ENCODE peak calls at places on chromosomes 1 and 21, in four cellular contexts. H is HL-60, J is GM12878, L is K562. Z is an unnamed sample.
A peak's percentile ranks its signal among the peaks of the same experiment; 100 is the strongest.

GRCh38 chr1:214983126-214983869 is 99.2 kb upstream of the KCNK2 start:
- DNase-seq in H (no peak), J (no peak), L (no peak), Z (no peak)

GRCh38 chr1:152251391-152251790 is 27.4 kb upstream of the HRNR start:
- DNase-seq in H (no peak), J (no peak), L (no peak), Z (no peak)

GRCh38 chr21:33451634-33452071 is 28.1 kb downstream of the TMEM50B start:
- DNase-seq in H (no peak), J (no peak), L (peak; percentile 3), Z (no peak)

GRCh38 chr1:181604482-181604881 is 121.2 kb downstream of the CACNA1E start:
- DNase-seq in H (no peak), J (no peak), L (no peak), Z (no peak)

GRCh38 chr1:197440730-197441129 is 172.7 kb downstream of the CRB1 start:
- DNase-seq in H (no peak), J (no peak), L (no peak), Z (no peak)

GRCh38 chr1:231584117-231584516 is 42.5 kb upstream of the DISC1 start:
- DNase-seq in H (no peak), J (no peak), L (no peak), Z (no peak)

GRCh38 chr1:96995351-96995750 is 273.8 kb downstream of the PTBP2 start:
- DNase-seq in H (no peak), J (no peak), L (no peak), Z (no peak)

GRCh38 chr1:159892944-159893343 is 7.0 kb downstream of the CFAP45 start:
- DNase-seq in H (no peak), J (no peak), L (no peak), Z (no peak)

GRCh38 chr1:205204552-205204951 is 7.0 kb downstream of the DSTYK start:
- DNase-seq in H (no peak), J (no peak), L (no peak), Z (no peak)

GRCh38 chr1:17016317-17016661 is 4.6 kb upstream of the ATP13A2 start:
- DNase-seq in H (no peak), J (no peak), L (no peak), Z (no peak)

GRCh38 chr1:198291036-198291435 is 134.2 kb downstream of the NEK7 start:
- DNase-seq in H (no peak), J (no peak), L (no peak), Z (no peak)

GRCh38 chr1:19208710-19209438 is 1.2 kb downstream of the UBR4 start:
- DNase-seq in H (no peak), J (no peak), L (no peak), Z (no peak)

GRCh38 chr1:19209990-19210771 is at the start of gene UBR4:
- DNase-seq in H (peak; percentile 98), J (peak; percentile 88), L (peak; percentile 94), Z (peak; percentile 81)

GRCh38 chr1:19206947-19207346 is 3.1 kb downstream of the UBR4 start:
- DNase-seq in H (no peak), J (no peak), L (no peak), Z (no peak)

GRCh38 chr1:19210772-19211549 is 895 bp upstream of the UBR4 start:
- DNase-seq in H (no peak), J (no peak), L (no peak), Z (no peak)

DNA sequence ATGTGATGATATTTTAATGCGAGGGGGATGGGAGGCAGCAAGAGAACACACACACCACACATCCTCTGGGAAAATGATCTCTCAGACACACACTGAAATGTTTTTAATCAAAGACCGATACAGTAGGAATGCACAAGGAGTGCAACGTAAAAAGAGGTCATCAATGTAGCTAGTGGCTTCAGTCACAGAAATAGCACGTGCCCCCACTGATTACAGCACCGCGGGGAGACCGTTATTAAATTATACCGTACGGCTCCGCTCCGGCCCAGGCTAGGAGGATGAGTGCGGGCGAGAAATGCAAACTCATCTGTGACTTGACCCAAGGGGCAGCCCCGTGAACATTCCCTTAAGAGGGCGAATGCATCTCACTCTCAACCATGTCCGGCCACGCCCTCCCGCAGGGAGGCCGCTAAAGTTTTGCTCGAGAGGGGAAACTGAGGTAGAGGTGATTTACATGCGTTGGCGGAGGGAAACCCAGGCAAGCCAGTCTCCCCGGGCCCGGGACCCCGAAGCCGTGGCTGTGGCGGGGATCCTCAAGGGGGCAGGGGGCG is 552 bp downstream of the UBR4 start:
- DNase-seq in H (peak; percentile 40), J (no peak), L (no peak), Z (no peak)
- TF ChIP-seq SPI1 in H (no peak), J (no peak), L (no peak), Z (no peak)

GRCh38 chr1:162774007-162774406 is 16.5 kb upstream of the HSD17B7 start:
- DNase-seq in H (no peak), J (no peak), L (no peak), Z (no peak)
- TF ChIP-seq POLR2AphosphoS5 in H (no peak), J (no peak), L (no peak), Z (no peak)

GRCh38 chr21:46317710-46318463 is 5.8 kb downstream of the C21orf58 start:
- DNase-seq in H (no peak), J (no peak), L (no peak), Z (no peak)
- TF ChIP-seq SPI1 in H (no peak), J (no peak), L (no peak), Z (no peak)

DNA sequence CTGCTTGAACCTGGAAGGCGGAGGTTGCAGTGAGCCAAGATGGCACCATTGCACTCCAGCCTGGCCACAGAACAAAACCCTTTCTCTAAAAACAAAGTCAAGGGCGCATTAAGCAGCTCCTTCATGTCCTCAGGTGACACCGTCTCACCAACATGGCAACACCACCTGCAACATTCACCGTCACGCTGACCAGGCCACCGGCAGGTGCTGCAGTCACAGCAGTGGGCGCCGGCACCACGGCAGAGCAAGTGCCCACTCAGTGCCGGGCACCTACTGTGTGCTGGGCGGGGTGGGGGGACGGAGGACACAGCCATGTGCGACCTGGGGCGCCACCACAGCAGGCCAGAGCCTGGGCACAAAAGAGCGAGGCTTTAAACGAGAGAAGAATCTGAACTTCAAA is 12.1 kb downstream of the ATAD3B start:
- DNase-seq in H (no peak), J (no peak), L (no peak), Z (no peak)
- TF ChIP-seq POLR2AphosphoS5 in H (no peak), J (no peak), L (no peak), Z (peak; percentile 22)

GRCh38 chr1:25608488-25609178 is 8.0 kb upstream of the MAN1C1 start:
- DNase-seq in H (no peak), J (peak; percentile 38), L (peak; percentile 82), Z (peak; percentile 63)
- TF ChIP-seq SPI1 in H (no peak), J (no peak), L (no peak), Z (no peak)

GRCh38 chr1:177706977-177707376 is 262.9 kb downstream of the SEC16B start:
- DNase-seq in H (no peak), J (no peak), L (no peak), Z (no peak)

GRCh38 chr1:177705839-177706238 is 264.0 kb downstream of the SEC16B start:
- DNase-seq in H (no peak), J (no peak), L (no peak), Z (no peak)

GRCh38 chr1:177700856-177701255 is 269.0 kb downstream of the SEC16B start:
- DNase-seq in H (no peak), J (no peak), L (no peak), Z (no peak)

GRCh38 chr1:177703888-177704446 is 265.9 kb downstream of the SEC16B start:
- DNase-seq in H (no peak), J (no peak), L (no peak), Z (no peak)

DNA sequence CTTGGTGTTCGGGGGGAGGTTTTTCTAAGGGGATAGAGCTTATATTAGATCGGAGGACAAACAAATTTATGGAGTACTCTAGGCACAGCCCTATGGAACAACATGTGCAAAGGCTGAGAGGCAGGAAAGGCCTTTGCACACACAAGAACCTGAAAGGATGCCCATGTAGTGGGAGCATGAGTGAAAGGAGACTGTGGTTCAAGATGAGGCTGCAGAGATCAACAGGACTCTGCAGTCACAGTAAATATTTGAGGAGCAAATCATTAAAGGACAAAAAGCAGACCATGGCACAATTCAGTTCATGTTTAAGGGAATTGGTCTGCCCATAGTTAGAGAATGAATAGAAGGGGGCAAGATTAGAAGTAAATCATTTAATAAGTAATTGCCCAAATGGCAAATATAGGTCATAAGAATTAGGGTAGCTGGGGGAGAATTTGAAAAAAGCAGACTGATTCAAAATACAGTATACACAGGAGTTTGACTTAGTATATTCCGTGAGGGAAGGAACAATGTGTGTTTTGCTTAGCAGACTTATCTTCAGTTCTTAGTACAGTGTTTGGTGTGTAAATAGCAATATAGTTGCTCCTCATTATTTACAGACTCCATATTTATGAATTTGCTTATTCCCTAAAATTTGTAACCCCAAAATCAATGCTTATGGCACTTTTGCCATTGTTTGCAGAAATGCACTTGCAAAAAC is 268.1 kb downstream of the SEC16B start:
- DNase-seq in H (no peak), J (no peak), L (no peak), Z (no peak)
- TF ChIP-seq POLR2AphosphoS5 in H (no peak), J (no peak), L (no peak), Z (no peak)